ENCODE peak calls at places on chromosomes 6 and 20, in seven cellular contexts. P is endothelial cell of umbilical vein, S is NT2/D1, G is IMR-90, B is neural progenitor cell, A is H1, I is fibroblast of lung. K is an unnamed sample.

GRCh38 chr6:15400572-15401004 is 154.7 kb downstream of the JARID2 start:
- DNase-seq in P (peak; percentile 51), S (no peak), G (peak; percentile 16), B (peak; percentile 61), A (no peak), I (no peak), K (peak; percentile 64)

GRCh38 chr6:148186916-148187315 is 155.7 kb upstream of the SASH1 start:
- DNase-seq in P (no peak), S (no peak), G (no peak), B (no peak), A (no peak), I (no peak), K (no peak)

GRCh38 chr6:158311193-158311592 is 1.1 kb upstream of the TULP4 start:
- DNase-seq in P (no peak), S (no peak), G (no peak), B (no peak), A (no peak), I (no peak), K (no peak)

GRCh38 chr6:71488186-71488585 is 199.6 kb downstream of the OGFRL1 start:
- DNase-seq in P (no peak), S (no peak), G (no peak), B (no peak), A (no peak), I (no peak), K (no peak)

GRCh38 chr6:5030596-5031136 is 26.8 kb upstream of the RPP40 start:
- DNase-seq in P (peak; percentile 83), S (peak; percentile 75), G (peak; percentile 78), B (peak; percentile 88), A (peak; percentile 87), I (peak; percentile 74), K (peak; percentile 96)

GRCh38 chr6:56047931-56048520 is 172.6 kb upstream of the BMP5 start:
- DNase-seq in P (peak; percentile 71), S (no peak), G (no peak), B (no peak), A (no peak), I (no peak), K (no peak)

GRCh38 chr6:130076512-130076911 is 58.1 kb downstream of the L3MBTL3 start:
- DNase-seq in P (no peak), S (no peak), G (peak; percentile 13), B (no peak), A (no peak), I (peak; percentile 3), K (no peak)

GRCh38 chr20:36017034-36017951 is 48.9 kb downstream of the CNBD2 start:
- DNase-seq in P (peak; percentile 94), S (no peak), G (peak; percentile 56), B (no peak), A (no peak), I (peak; percentile 72), K (peak; percentile 52)

GRCh38 chr20:59508729-59509128 is 95.6 kb upstream of the PHACTR3 start:
- DNase-seq in P (no peak), S (no peak), G (no peak), B (no peak), A (no peak), I (no peak), K (no peak)

GRCh38 chr6:46637145-46637544 is 15.5 kb downstream of the CYP39A1 start:
- DNase-seq in P (no peak), S (no peak), G (peak; percentile 13), B (no peak), A (no peak), I (no peak), K (no peak)

GRCh38 chr6:79872986-79873385 is 74.4 kb downstream of the ELOVL4 start:
- DNase-seq in P (no peak), S (no peak), G (peak; percentile 64), B (no peak), A (no peak), I (peak; percentile 42), K (no peak)

GRCh38 chr6:76831299-76831698 is 632.0 kb downstream of the HTR1B start:
- DNase-seq in P (no peak), S (no peak), G (no peak), B (no peak), A (no peak), I (no peak), K (no peak)

GRCh38 chr20:18672826-18673225 is 85.0 kb downstream of the DTD1 start:
- DNase-seq in P (no peak), S (no peak), G (no peak), B (no peak), A (no peak), I (no peak), K (no peak)

GRCh38 chr20:51342510-51343236 is 199.8 kb downstream of the NFATC2 start:
- DNase-seq in P (no peak), S (no peak), G (no peak), B (no peak), A (no peak), I (no peak), K (no peak)

GRCh38 chr20:41004561-41005360 is 23.9 kb upstream of the TOP1 start:
- DNase-seq in P (peak; percentile 65), S (no peak), G (peak; percentile 44), B (no peak), A (no peak), I (peak; percentile 43), K (no peak)

GRCh38 chr20:32473231-32474008 is 111.7 kb downstream of the NOL4L start:
- DNase-seq in P (no peak), S (no peak), G (no peak), B (peak; percentile 73), A (no peak), I (no peak), K (no peak)

GRCh38 chr20:32472581-32473207 is 112.4 kb downstream of the NOL4L start:
- DNase-seq in P (no peak), S (no peak), G (no peak), B (no peak), A (no peak), I (no peak), K (no peak)

GRCh38 chr20:32474967-32475819 is 109.9 kb downstream of the NOL4L start:
- DNase-seq in P (peak; percentile 91), S (no peak), G (peak; percentile 91), B (peak; percentile 70), A (no peak), I (peak; percentile 96), K (peak; percentile 81)

GRCh38 chr20:32474009-32474716 is 111.0 kb downstream of the NOL4L start:
- DNase-seq in P (peak; percentile 49), S (no peak), G (no peak), B (no peak), A (no peak), I (no peak), K (no peak)

DNA sequence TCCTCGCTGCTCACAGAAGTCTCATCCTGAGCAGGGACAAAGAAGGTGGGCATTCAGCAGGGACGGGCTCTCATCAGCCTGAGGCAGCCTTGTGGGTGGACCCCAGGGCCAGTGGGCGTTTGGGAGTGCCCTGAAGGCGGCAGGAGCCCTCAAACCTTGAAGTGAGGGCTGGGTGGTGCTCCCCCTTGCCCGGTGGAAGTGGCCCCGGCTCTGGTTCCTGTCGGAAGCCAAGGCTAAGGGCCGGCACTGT is 110.5 kb downstream of the NOL4L start:
- DNase-seq in P (no peak), S (no peak), G (no peak), B (no peak), A (no peak), I (no peak), K (no peak)
- H3K9ac ChIP-seq in P (peak overlapping the region; percentile 72), S (peak overlapping the region; percentile 61), G (peak overlapping the region; percentile 49), B (no peak overlapping the region), A (no peak overlapping the region), I (peak overlapping the region; percentile 65), K (no peak overlapping the region)

DNA sequence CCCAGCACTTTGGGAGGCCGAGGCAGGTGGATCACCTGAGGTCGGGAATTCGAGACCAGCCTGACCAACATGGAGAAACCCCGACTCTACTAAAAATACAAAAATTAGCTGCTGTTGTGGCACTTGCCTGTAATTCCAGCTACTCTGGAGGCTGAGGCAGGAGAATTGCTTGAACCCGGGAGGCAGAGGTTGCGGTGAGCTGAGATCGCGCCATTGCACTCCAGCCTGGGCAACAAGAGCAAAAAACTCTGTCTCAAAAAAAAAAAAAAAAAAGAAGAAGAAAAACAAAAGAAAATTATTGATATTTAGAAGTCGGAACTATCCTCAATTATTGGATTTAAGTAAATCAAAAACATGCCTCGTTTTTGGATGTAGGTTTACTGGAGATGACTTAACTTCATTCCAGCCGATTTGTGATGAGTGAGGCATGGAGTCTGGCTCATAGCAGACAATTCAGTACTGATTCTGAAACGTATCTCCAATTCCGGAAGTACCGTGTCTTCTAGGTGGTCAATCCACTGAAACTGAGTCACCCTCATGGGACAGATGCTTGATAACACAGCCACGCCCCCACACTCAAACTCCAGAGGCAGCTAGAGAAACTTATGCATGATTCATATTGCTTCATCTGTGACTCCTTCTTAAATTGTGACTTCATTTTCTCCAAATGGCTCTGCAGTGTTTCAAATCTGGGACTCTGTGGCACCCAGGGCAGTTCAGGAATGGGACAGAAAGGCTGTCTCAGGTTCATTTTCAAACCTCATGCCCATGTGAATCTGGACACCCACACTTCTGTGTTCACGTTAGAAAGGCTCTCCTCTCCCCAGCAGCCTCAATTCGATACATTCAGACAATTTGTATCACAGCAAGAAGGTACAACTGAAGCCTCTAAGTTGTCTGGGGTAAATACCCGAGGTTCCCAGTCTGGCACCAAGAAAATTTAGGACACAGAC is 110.4 kb upstream of the ARMC2 start:
- DNase-seq in P (peak; percentile 82), S (no peak), G (peak; percentile 99), B (no peak), A (no peak), I (peak; percentile 99), K (peak; percentile 14)
- H3K4me3 ChIP-seq in P (no peak overlapping the region), S (no peak overlapping the region), G (no peak overlapping the region), B (no peak overlapping the region), A (no peak overlapping the region), I (no peak overlapping the region), K (no peak overlapping the region)

GRCh38 chr20:25194333-25194972 is 1.1 kb upstream of the ENTPD6 start:
- DNase-seq in P (no peak), S (no peak), G (no peak), B (no peak), A (no peak), I (no peak), K (no peak)

GRCh38 chr20:25195014-25195961 is at the start of gene ENTPD6:
- DNase-seq in P (peak; percentile 91), S (peak; percentile 36), G (peak; percentile 81), B (peak; percentile 93), A (no peak), I (peak; percentile 83), K (peak; percentile 94)

GRCh38 chr20:25191051-25191450 is 4.5 kb upstream of the ENTPD6 start:
- DNase-seq in P (no peak), S (no peak), G (no peak), B (no peak), A (no peak), I (no peak), K (no peak)

GRCh38 chr20:25188218-25188617 is 7.3 kb upstream of the ENTPD6 start:
- DNase-seq in P (no peak), S (no peak), G (no peak), B (no peak), A (no peak), I (no peak), K (no peak)

DNA sequence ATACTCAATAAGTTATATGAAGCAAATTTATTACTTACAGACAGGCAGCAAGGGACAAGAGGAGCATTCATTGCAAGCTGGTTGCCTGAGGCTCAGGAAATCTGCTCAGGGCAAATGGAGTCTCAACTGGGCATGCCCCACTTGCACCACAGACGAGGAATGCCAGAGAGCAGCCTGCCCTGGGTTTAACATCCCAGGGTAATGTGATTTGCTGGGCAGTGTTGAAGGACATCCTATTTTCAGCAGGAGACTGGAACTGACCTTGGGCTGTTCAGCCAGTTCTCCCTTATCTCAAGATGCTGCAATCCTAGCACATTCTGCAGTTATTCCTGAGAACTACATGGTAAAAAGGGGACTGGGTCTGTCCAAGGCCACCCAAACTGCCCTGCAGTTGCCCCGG is 3.8 kb upstream of the ENTPD6 start:
- DNase-seq in P (no peak), S (no peak), G (no peak), B (no peak), A (no peak), I (no peak), K (no peak)
- H3K9me3 ChIP-seq in P (no peaks in the 10 kb centered on the region), S (peaks cover 9% of the 10 kb centered on the region), G (peaks cover 1% of the 10 kb centered on the region), B (no peaks in the 10 kb centered on the region), A (peaks cover 10% of the 10 kb centered on the region), I (no peaks in the 10 kb centered on the region), K (peaks cover 5% of the 10 kb centered on the region)

GRCh38 chr6:138594042-138594636 is 94.8 kb upstream of the NHSL1 start:
- DNase-seq in P (no peak), S (no peak), G (no peak), B (no peak), A (no peak), I (peak; percentile 26), K (peak; percentile 55)
- H3K9ac ChIP-seq in P (peak overlapping the region; percentile 84), S (no peak overlapping the region), G (peak overlapping the region; percentile 54), B (no peak overlapping the region), A (no peak overlapping the region), I (peak overlapping the region; percentile 40), K (no peak overlapping the region)